ENCODE peak calls at places on chromosomes 2 and 18, in seven cellular contexts. U is GM06990; R is foreskin fibroblast; C is heart right ventricle; P is CD8-positive, alpha-beta T cell; S is upper lobe of right lung; Q is astrocyte of the spinal cord. I is an unnamed sample.

GRCh38 chr18:36580266-36580665 is 248.5 kb downstream of the TPGS2 start:
- DNase-seq in C (no peak), Q (peak; percentile 38), U (no peak), R (peak; percentile 47), P (no peak), S (no peak), I (no peak)

GRCh38 chr18:22485808-22486244 is 68.1 kb upstream of the CTAGE1 start:
- DNase-seq in S (no peak), P (no peak), R (peak; percentile 62), U (no peak), Q (peak; percentile 79), C (no peak), I (no peak)

GRCh38 chr18:79533591-79533990 is 137.9 kb downstream of the NFATC1 start:
- DNase-seq in P (no peak), U (no peak), Q (no peak), S (peak; percentile 36), C (no peak), R (no peak), I (no peak)

GRCh38 chr2:75608684-75609333 is 37.8 kb upstream of the MRPL19 start:
- DNase-seq in P (peak; percentile 21), R (peak; percentile 80), C (peak; percentile 55), S (peak; percentile 84), Q (peak; percentile 55), U (peak; percentile 78), I (peak; percentile 73)

GRCh38 chr2:85998071-85998991 is 107.4 kb downstream of the POLR1A start:
- DNase-seq in R (peak; percentile 76), Q (peak; percentile 78), U (no peak), S (peak; percentile 48), C (peak; percentile 43), P (no peak), I (no peak)

GRCh38 chr2:226031078-226031937 is 631.8 kb downstream of the NYAP2 start:
- DNase-seq in Q (peak; percentile 85), S (peak; percentile 76), C (peak; percentile 62), R (peak; percentile 85), U (peak; percentile 10), P (no peak), I (no peak)

GRCh38 chr18:9825571-9826073 is 60.2 kb upstream of the TXNDC2 start:
- DNase-seq in U (no peak), R (peak; percentile 92), P (no peak), C (no peak), Q (peak; percentile 95), S (no peak), I (no peak)

GRCh38 chr2:85523062-85523905 is 15.7 kb upstream of the MAT2A start:
- DNase-seq in S (no peak), R (no peak), U (no peak), Q (no peak), P (no peak), C (no peak), I (no peak)

GRCh38 chr2:213275265-213275664 is 9.0 kb upstream of the SPAG16 start:
- DNase-seq in C (no peak), U (no peak), R (no peak), S (no peak), Q (no peak), P (no peak), I (no peak)

DNA sequence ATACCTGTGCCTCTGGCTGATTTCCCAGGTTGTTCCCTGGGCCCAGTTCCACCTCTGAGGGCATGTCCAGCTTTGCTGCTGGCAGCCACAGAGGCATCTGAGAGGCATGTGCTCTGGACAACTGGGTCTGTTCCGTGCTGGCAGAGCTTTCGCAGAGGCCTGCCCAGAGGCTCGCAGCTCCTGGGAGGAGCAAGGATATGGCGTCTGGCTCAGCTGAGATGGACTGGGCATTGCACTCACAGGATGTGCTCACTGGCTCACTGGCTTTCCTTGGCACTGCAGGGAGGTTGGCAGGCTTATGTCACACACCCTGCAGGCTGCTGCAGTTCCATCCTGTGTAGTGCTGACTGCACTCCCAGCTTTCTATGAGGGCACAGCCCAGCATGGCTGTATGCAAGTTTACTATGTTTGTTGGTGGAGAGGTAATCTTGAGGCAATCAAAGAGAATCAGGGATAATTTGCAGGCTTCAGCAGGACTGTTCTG is 172.3 kb downstream of the PRKCE start:
- DNase-seq in R (peak; percentile 68), C (peak; percentile 79), P (no peak), U (no peak), S (peak; percentile 80), Q (no peak), I (no peak)
- TF ChIP-seq CTCF in R (no peak), C (no peak), P (no peak), U (no peak), S (no peak), Q (no peak), I (no peak)

GRCh38 chr2:106839849-106840595 is 45.9 kb downstream of the ST6GAL2 start:
- DNase-seq in C (no peak), R (no peak), U (no peak), Q (no peak), P (no peak), S (no peak), I (no peak)
- TF ChIP-seq CTCF in C (peak; percentile 13), R (peak; percentile 5), U (no peak), Q (peak; percentile 27), P (no peak), S (peak; percentile 16), I (no peak)

GRCh38 chr2:121008978-121009377 is 273.3 kb downstream of the GLI2 start:
- DNase-seq in S (no peak), Q (no peak), U (no peak), P (no peak), C (no peak), R (no peak), I (no peak)
- TF ChIP-seq CTCF in S (peak; percentile 7), Q (peak; percentile 40), U (peak; percentile 34), P (no peak), C (peak; percentile 7), R (peak; percentile 20), I (no peak)

DNA sequence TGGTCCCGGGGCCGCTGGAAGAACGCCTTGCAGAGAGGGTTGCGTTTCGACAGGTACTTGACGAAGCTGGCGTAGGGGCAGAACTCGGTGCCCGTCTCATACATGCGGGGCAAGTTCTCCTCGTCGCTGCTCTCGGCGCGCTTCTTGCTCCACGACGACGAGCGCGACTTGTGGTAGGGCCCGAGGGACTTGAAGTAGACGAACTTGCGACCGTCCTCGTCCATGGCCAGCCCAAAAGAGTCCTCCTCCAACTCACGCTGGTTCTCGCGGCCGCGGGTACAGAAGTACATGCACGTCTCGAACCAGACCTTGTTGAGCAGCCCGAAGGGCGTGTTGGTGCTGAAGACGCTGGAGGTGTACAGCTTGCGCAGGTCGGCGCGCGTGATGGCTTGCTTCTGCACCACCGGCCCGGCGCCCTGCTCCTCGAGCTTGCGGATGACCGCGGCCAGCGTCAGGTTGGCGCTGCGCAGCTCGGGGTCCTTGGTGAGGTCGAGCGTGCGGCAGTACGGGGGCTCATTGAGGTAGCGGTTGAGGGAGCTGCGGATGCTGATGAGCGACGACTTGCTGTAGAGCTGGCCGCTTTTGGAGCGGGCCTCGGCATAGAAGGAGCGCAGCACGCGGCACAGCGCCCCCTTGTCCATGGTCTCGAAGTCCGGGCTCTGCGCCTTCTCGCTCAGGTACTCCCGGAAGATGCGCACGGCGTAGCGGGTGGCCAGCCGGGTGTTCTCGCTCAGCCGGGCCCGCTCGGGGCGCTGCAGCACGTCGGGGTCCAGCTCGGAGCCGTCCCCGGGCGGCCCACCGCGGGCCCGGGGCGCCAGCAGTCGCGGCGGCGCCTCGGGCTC is 830 bp downstream of the KCTD1 start:
- DNase-seq in Q (peak; percentile 87), R (peak; percentile 91), S (peak; percentile 86), U (peak; percentile 77), C (peak; percentile 66), P (peak; percentile 20), I (peak; percentile 92)
- TF ChIP-seq CTCF in Q (peak; percentile 64), R (peak; percentile 47), S (peak; percentile 41), U (peak; percentile 57), C (peak; percentile 38), P (no peak), I (peak; percentile 57)

DNA sequence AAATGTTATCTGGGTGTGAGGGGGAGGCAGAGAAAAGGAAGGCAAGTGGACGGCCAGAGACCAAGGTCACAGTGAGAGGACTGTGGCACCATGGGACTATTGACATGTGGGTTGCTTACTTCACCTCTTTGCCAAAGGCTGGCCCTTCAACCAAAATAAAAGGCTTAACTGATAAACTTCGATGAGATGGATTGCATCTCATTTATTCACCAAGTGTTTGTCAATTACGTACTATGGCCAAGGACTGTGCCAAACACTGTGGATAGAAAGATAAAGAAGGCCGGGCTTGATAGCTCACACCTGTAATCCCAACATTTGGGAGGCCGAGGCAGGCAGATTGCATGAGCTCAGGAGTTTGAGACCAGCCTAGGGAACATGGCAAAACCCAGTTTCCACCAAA is 98.7 kb upstream of the CCBE1 start:
- DNase-seq in C (no peak), R (no peak), P (no peak), S (no peak), U (no peak), Q (no peak), I (no peak)
- TF ChIP-seq CTCF in C (no peak), R (no peak), P (no peak), S (no peak), U (no peak), Q (no peak), I (no peak)

GRCh38 chr2:69087211-69087911 is 74.4 kb downstream of the ANTXR1 start:
- DNase-seq in P (no peak), U (no peak), R (peak; percentile 58), Q (no peak), C (no peak), S (no peak), I (no peak)

GRCh38 chr2:69084492-69084891 is 71.5 kb downstream of the ANTXR1 start:
- DNase-seq in Q (no peak), R (no peak), P (no peak), C (no peak), U (no peak), S (no peak), I (no peak)

GRCh38 chr2:69087912-69088240 is 74.9 kb downstream of the ANTXR1 start:
- DNase-seq in S (no peak), Q (peak; percentile 48), P (no peak), R (peak; percentile 77), U (no peak), C (no peak), I (no peak)

GRCh38 chr2:69088471-69088870 is 75.5 kb downstream of the ANTXR1 start:
- DNase-seq in C (no peak), Q (no peak), R (peak; percentile 53), U (no peak), P (no peak), S (no peak), I (no peak)

GRCh38 chr2:69086466-69086865 is 73.5 kb downstream of the ANTXR1 start:
- DNase-seq in C (no peak), U (no peak), R (peak; percentile 53), S (no peak), P (no peak), Q (peak; percentile 45), I (no peak)
- TF ChIP-seq CTCF in C (no peak), U (no peak), R (no peak), S (no peak), P (no peak), Q (no peak), I (no peak)

GRCh38 chr2:211035548-211036185 is 479.3 kb downstream of the CPS1 start:
- DNase-seq in S (no peak), U (no peak), R (no peak), Q (peak; percentile 36), P (no peak), C (no peak), I (peak; percentile 6)
- TF ChIP-seq CTCF in S (peak; percentile 47), U (peak; percentile 70), R (peak; percentile 3), Q (peak; percentile 69), P (no peak), C (peak; percentile 55), I (no peak)

I was measured in GM20000.